ENCODE peak calls at places on chromosome 9, in seven cellular contexts. V is brain microvascular endothelial cell; W is NCI-H1694; S is WTC11; R is PC-9; M is effector memory CD4-positive, alpha-beta T cell; L is stimulated activated CD8-positive, alpha-beta memory T cell treated with anti-CD3 and anti-CD28 coated beads, Interleukin-7, amount 100 ng/mL, for 24 hours. I is an unnamed sample.

GRCh38 chr9:133226219-133227171 is 17.4 kb upstream of the OBP2B start:
- DNase-seq in S (no peak), W (no peak), R (no peak), M (no peak), L (no peak), V (no peak), I (no peak)

GRCh38 chr9:32841314-32841713 is 58.0 kb downstream of the TMEM215 start:
- DNase-seq in S (no peak), W (no peak), V (no peak), L (no peak), R (no peak), M (no peak), I (no peak)

GRCh38 chr9:16521868-16522381 is 348.5 kb downstream of the BNC2 start:
- DNase-seq in M (no peak), R (peak; percentile 10), V (peak; percentile 40), S (no peak), W (peak; percentile 16), L (no peak), I (no peak)

GRCh38 chr9:15480028-15480427 is 30.7 kb downstream of the PSIP1 start:
- DNase-seq in V (no peak), M (no peak), L (no peak), W (no peak), R (no peak), S (no peak), I (no peak)

GRCh38 chr9:114339130-114339908 is 9.7 kb downstream of the ORM2 start:
- DNase-seq in M (peak; percentile 30), R (peak; percentile 57), S (peak; percentile 70), L (peak; percentile 41), W (peak; percentile 31), V (peak; percentile 41), I (peak; percentile 66)

GRCh38 chr9:137272241-137273094 is 5.1 kb upstream of the TOR4A start:
- DNase-seq in W (no peak), R (no peak), L (no peak), V (no peak), M (no peak), S (no peak), I (no peak)

GRCh38 chr9:134247918-134248631 is 78.2 kb upstream of the RXRA start:
- DNase-seq in M (no peak), R (no peak), S (no peak), W (no peak), L (no peak), V (no peak), I (no peak)

GRCh38 chr9:3177921-3178320 is 334.0 kb upstream of the PUM3 start:
- DNase-seq in L (no peak), W (no peak), S (no peak), R (no peak), V (no peak), M (no peak), I (no peak)

GRCh38 chr9:88197781-88198345 is 59.6 kb upstream of the SPATA31C2 start:
- DNase-seq in W (no peak), S (no peak), R (peak; percentile 46), M (no peak), V (peak; percentile 34), L (no peak), I (no peak)

GRCh38 chr9:121360975-121361374 is 9.1 kb downstream of the STOM start:
- DNase-seq in S (no peak), M (no peak), W (no peak), L (no peak), V (peak; percentile 55), R (no peak), I (no peak)

GRCh38 chr9:138010274-138010800 is 132.8 kb downstream of the CACNA1B start:
- DNase-seq in S (no peak), V (no peak), M (no peak), L (no peak), W (peak; percentile 67), R (no peak), I (no peak)

GRCh38 chr9:133167769-133168168 is 4.1 kb upstream of the GBGT1 start:
- DNase-seq in V (no peak), L (no peak), R (no peak), W (no peak), S (no peak), M (no peak), I (no peak)

GRCh38 chr9:124708633-124709032 is 62.5 kb downstream of the NR6A1 start:
- DNase-seq in V (peak; percentile 53), M (no peak), S (no peak), W (no peak), R (peak; percentile 47), L (no peak), I (no peak)

GRCh38 chr9:5269249-5269715 is 35.2 kb downstream of the RLN2 start:
- DNase-seq in R (peak; percentile 22), W (no peak), L (no peak), S (no peak), M (no peak), V (peak; percentile 75), I (no peak)

GRCh38 chr9:114031948-114032688 is 46.0 kb downstream of the AMBP start:
- DNase-seq in L (no peak), M (no peak), W (no peak), S (no peak), V (no peak), R (no peak), I (no peak)

GRCh38 chr9:137415451-137415850 is 7.5 kb downstream of the EXD3 start:
- DNase-seq in R (no peak), V (no peak), W (no peak), S (no peak), L (no peak), M (no peak), I (no peak)

GRCh38 chr9:104200456-104200994 is 106.4 kb downstream of the SMC2 start:
- DNase-seq in R (no peak), L (no peak), M (no peak), W (no peak), V (no peak), S (no peak), I (no peak)

GRCh38 chr9:12554636-12555035 is 138.5 kb upstream of the TYRP1 start:
- DNase-seq in W (no peak), V (no peak), R (no peak), M (no peak), S (no peak), L (no peak), I (no peak)

GRCh38 chr9:87862536-87863268 is 20.0 kb upstream of the SPATA31E1 start:
- DNase-seq in R (peak; percentile 74), W (no peak), M (no peak), S (no peak), V (peak; percentile 84), L (no peak), I (no peak)

GRCh38 chr9:87816041-87816440 is 66.6 kb upstream of the SPATA31E1 start:
- DNase-seq in R (no peak), M (no peak), V (no peak), W (no peak), L (no peak), S (no peak), I (no peak)

GRCh38 chr9:137174722-137175293 is 3.0 kb upstream of the TMEM210 start:
- DNase-seq in W (no peak), S (peak; percentile 42), R (no peak), V (no peak), L (no peak), M (no peak), I (no peak)

GRCh38 chr9:90058364-90058763 is 453.6 kb downstream of the GADD45G start:
- DNase-seq in M (no peak), R (no peak), W (no peak), L (no peak), S (no peak), V (no peak), I (no peak)

I was measured in D721Med.